ENCODE peak calls at places on chromosome 2, in ten cellular contexts. Y, K, H, Z, J, N, U, V, R and A are unnamed samples.

GRCh38 chr2:218964041-218964771 is 4.7 kb downstream of the CDK5R2 start:
- DNase-seq in Y (peak; percentile 67), K (no peak), H (no peak), Z (no peak), J (no peak), N (no peak), U (no peak), V (peak; percentile 44), R (peak; percentile 31), A (no peak)

GRCh38 chr2:211351998-211352397 is 795.6 kb downstream of the CPS1 start:
- DNase-seq in Y (peak; percentile 45), K (no peak), H (no peak), Z (no peak), J (no peak), N (no peak), U (no peak), V (peak; percentile 53), R (no peak), A (no peak)

GRCh38 chr2:68796306-68796905 is 61.8 kb downstream of the ARHGAP25 start:
- DNase-seq in Y (no peak), K (no peak), H (no peak), Z (no peak), J (no peak), N (no peak), U (no peak), V (no peak), R (no peak), A (peak; percentile 21)

GRCh38 chr2:240784629-240785423 is 35.2 kb downstream of the KIF1A start:
- DNase-seq in Y (no peak), K (no peak), H (no peak), Z (no peak), J (no peak), N (no peak), U (no peak), V (peak; percentile 9), R (no peak), A (no peak)

GRCh38 chr2:238945433-238946150 is 97.7 kb downstream of the TWIST2 start:
- DNase-seq in Y (peak; percentile 80), K (no peak), H (peak; percentile 88), Z (peak; percentile 53), J (no peak), N (peak; percentile 22), U (no peak), V (peak; percentile 53), R (peak; percentile 75), A (peak; percentile 61)

GRCh38 chr2:134359367-134360081 is 105.7 kb downstream of the MGAT5 start:
- DNase-seq in Y (no peak), K (no peak), H (no peak), Z (peak; percentile 24), J (no peak), N (no peak), U (no peak), V (no peak), R (no peak), A (no peak)

GRCh38 chr2:66446178-66446860 is 11.4 kb downstream of the MEIS1 start:
- DNase-seq in Y (peak; percentile 70), K (no peak), H (peak; percentile 69), Z (no peak), J (no peak), N (no peak), U (no peak), V (peak; percentile 65), R (peak; percentile 60), A (no peak)

GRCh38 chr2:72155737-72156136 is 8.1 kb upstream of the CYP26B1 start:
- DNase-seq in Y (no peak), K (no peak), H (no peak), Z (no peak), J (no peak), N (no peak), U (peak; percentile 0), V (no peak), R (no peak), A (no peak)

GRCh38 chr2:120236296-120236695 is 13.1 kb upstream of the TMEM185B start:
- DNase-seq in Y (no peak), K (no peak), H (no peak), Z (no peak), J (no peak), N (no peak), U (no peak), V (no peak), R (no peak), A (no peak)

GRCh38 chr2:241256168-241256545 is 59.3 kb downstream of the HDLBP start:
- DNase-seq in Y (no peak), K (no peak), H (peak; percentile 12), Z (no peak), J (no peak), N (no peak), U (no peak), V (no peak), R (no peak), A (no peak)

GRCh38 chr2:1773883-1774282 is 29.6 kb upstream of the PXDN start:
- DNase-seq in Y (no peak), K (no peak), H (peak; percentile 11), Z (no peak), J (no peak), N (no peak), U (no peak), V (no peak), R (no peak), A (no peak)